ENCODE peak calls at places on chromosomes 6 and 20, in six cellular contexts. P, X, H, D, K and U are unnamed samples. For H3K36me3 and H3K4me1, the result is how much of the 10 kb centered on the place peaks cover.

GRCh38 chr6:136771306-136771705 is 21.0 kb downstream of the MAP3K5 start:
- DNase-seq in P (no peak), X (no peak), H (no peak), D (no peak), K (no peak), U (no peak)

GRCh38 chr6:112501705-112502104 is 154.6 kb downstream of the RFPL4B start:
- DNase-seq in P (no peak), X (no peak), H (peak), D (no peak), K (peak), U (no peak)

GRCh38 chr6:27188885-27189418 is 58.5 kb upstream of the PRSS16 start:
- DNase-seq in P (peak), X (no peak), H (peak), D (no peak), K (no peak), U (no peak)

GRCh38 chr20:60999256-60999655 is 252.8 kb upstream of the CDH4 start:
- DNase-seq in P (no peak), X (no peak), H (no peak), D (no peak), K (no peak), U (no peak)

GRCh38 chr20:53080969-53081871 is 109.1 kb downstream of the TSHZ2 start:
- DNase-seq in P (no peak), X (no peak), H (peak), D (peak), K (no peak), U (no peak)

GRCh38 chr6:29926081-29926794 is 16.1 kb upstream of the HLA-A start:
- DNase-seq in P (peak), X (no peak), H (peak), D (peak), K (no peak), U (no peak)

GRCh38 chr6:128841518-128841917 is 41.4 kb upstream of the LAMA2 start:
- DNase-seq in P (no peak), X (no peak), H (no peak), D (no peak), K (no peak), U (no peak)

GRCh38 chr6:27368202-27368601 is 20.4 kb upstream of the ZNF391 start:
- DNase-seq in P (no peak), X (no peak), H (no peak), D (no peak), K (no peak), U (no peak)

GRCh38 chr6:74044417-74045096 is 348.6 kb downstream of the CD109 start:
- DNase-seq in P (no peak), X (no peak), H (no peak), D (no peak), K (no peak), U (no peak)

GRCh38 chr6:30481213-30481964 is 7.9 kb upstream of the HLA-E start:
- DNase-seq in P (no peak), X (no peak), H (no peak), D (no peak), K (no peak), U (no peak)

GRCh38 chr6:17200395-17200794 is 80.8 kb upstream of the RBM24 start:
- DNase-seq in P (no peak), X (no peak), H (peak), D (no peak), K (no peak), U (no peak)

GRCh38 chr6:158645064-158646022 is 800 bp upstream of the DYNLT1 start:
- DNase-seq in P (no peak), X (no peak), H (no peak), D (no peak), K (no peak), U (peak)

GRCh38 chr6:30013296-30013922 is 47.7 kb upstream of the POLR1H start:
- DNase-seq in P (no peak), X (peak), H (no peak), D (no peak), K (peak), U (no peak)

GRCh38 chr20:62315773-62316172 is 13.0 kb downstream of the ADRM1 start:
- DNase-seq in P (no peak), X (no peak), H (no peak), D (no peak), K (no peak), U (no peak)

GRCh38 chr6:148990427-148990826 is 243.6 kb downstream of the UST start:
- DNase-seq in P (no peak), X (no peak), H (no peak), D (no peak), K (no peak), U (no peak)

GRCh38 chr6:98657764-98658163 is 176.6 kb upstream of the POU3F2 start:
- DNase-seq in P (no peak), X (no peak), H (peak), D (no peak), K (no peak), U (no peak)

GRCh38 chr20:2244523-2244922 is 51.3 kb upstream of the TGM3 start:
- DNase-seq in P (no peak), X (no peak), H (no peak), D (no peak), K (no peak), U (no peak)

GRCh38 chr20:51286758-51287157 is 255.8 kb downstream of the NFATC2 start:
- DNase-seq in P (no peak), X (no peak), H (no peak), D (no peak), K (no peak), U (no peak)

GRCh38 chr6:149761438-149761837 is 11.9 kb downstream of the PCMT1 start:
- DNase-seq in P (no peak), X (no peak), H (no peak), D (no peak), K (no peak), U (no peak)

GRCh38 chr6:7341989-7342742 is 29.2 kb upstream of the SSR1 start:
- DNase-seq in P (no peak), X (no peak), H (peak), D (no peak), K (no peak), U (no peak)

GRCh38 chr6:145704153-145704781 is 31.1 kb downstream of the EPM2A start:
- DNase-seq in P (no peak), X (no peak), H (peak), D (no peak), K (no peak), U (no peak)

GRCh38 chr6:11262231-11262630 is 29.8 kb upstream of the NEDD9 start:
- DNase-seq in P (no peak), X (no peak), H (no peak), D (no peak), K (no peak), U (no peak)

GRCh38 chr6:105884426-105884825 is 201.7 kb upstream of the PRDM1 start:
- DNase-seq in P (no peak), X (no peak), H (no peak), D (no peak), K (no peak), U (no peak)

GRCh38 chr20:62555642-62556420 is 80.0 kb upstream of the GATA5 start:
- DNase-seq in P (no peak), X (no peak), H (no peak), D (peak), K (no peak), U (no peak)

GRCh38 chr6:117481278-117481925 is 1.1 kb upstream of the DCBLD1 start:
- DNase-seq in P (no peak), X (no peak), H (peak), D (no peak), K (no peak), U (no peak)

GRCh38 chr20:57966609-57967008 is 256.8 kb upstream of the PMEPA1 start:
- DNase-seq in P (no peak), X (no peak), H (no peak), D (no peak), K (no peak), U (no peak)

GRCh38 chr6:122997541-122998150 is 1.6 kb downstream of the CLVS2 start:
- DNase-seq in P (no peak), X (no peak), H (no peak), D (no peak), K (no peak), U (no peak)

GRCh38 chr20:258963-259362 is 1.4 kb downstream of the DEFB132 start:
- DNase-seq in P (no peak), X (no peak), H (no peak), D (no peak), K (no peak), U (no peak)

GRCh38 chr20:14877616-14878015 is 540.2 kb upstream of the FLRT3 start:
- DNase-seq in P (no peak), X (no peak), H (no peak), D (no peak), K (no peak), U (no peak)

GRCh38 chr6:141677598-141678211 is 455.0 kb upstream of the GJE1 start:
- DNase-seq in P (no peak), X (no peak), H (peak), D (no peak), K (no peak), U (no peak)

GRCh38 chr20:1881240-1881835 is 13.9 kb upstream of the SIRPA start:
- DNase-seq in P (no peak), X (no peak), H (no peak), D (peak), K (peak), U (no peak)

GRCh38 chr6:34928695-34929094 is 39.6 kb downstream of the ANKS1A start:
- DNase-seq in P (no peak), X (no peak), H (no peak), D (no peak), K (no peak), U (no peak)

GRCh38 chr6:129606664-129607063 is 103.3 kb downstream of the ARHGAP18 start:
- DNase-seq in P (no peak), X (no peak), H (no peak), D (no peak), K (no peak), U (no peak)

GRCh38 chr6:170011233-170012142 is 260.1 kb downstream of the ERMARD start:
- DNase-seq in P (no peak), X (no peak), H (no peak), D (peak), K (peak), U (no peak)

GRCh38 chr6:62672989-62673388 is 387.0 kb upstream of the KHDRBS2 start:
- DNase-seq in P (no peak), X (no peak), H (no peak), D (no peak), K (no peak), U (no peak)

GRCh38 chr6:128569737-128570438 is 49.5 kb upstream of the PTPRK start:
- DNase-seq in P (no peak), X (no peak), H (peak), D (no peak), K (no peak), U (no peak)

GRCh38 chr20:13788167-13788834 is 3.5 kb downstream of the NDUFAF5 start:
- DNase-seq in P (no peak), X (no peak), H (peak), D (peak), K (no peak), U (no peak)

GRCh38 chr20:36951977-36952738 is 650 bp upstream of the SAMHD1 start:
- DNase-seq in P (no peak), X (no peak), H (no peak), D (no peak), K (no peak), U (no peak)

GRCh38 chr6:151389640-151390275 is 1.6 kb downstream of the ZBTB2 start:
- DNase-seq in P (peak), X (no peak), H (peak), D (no peak), K (peak), U (peak)

DNA sequence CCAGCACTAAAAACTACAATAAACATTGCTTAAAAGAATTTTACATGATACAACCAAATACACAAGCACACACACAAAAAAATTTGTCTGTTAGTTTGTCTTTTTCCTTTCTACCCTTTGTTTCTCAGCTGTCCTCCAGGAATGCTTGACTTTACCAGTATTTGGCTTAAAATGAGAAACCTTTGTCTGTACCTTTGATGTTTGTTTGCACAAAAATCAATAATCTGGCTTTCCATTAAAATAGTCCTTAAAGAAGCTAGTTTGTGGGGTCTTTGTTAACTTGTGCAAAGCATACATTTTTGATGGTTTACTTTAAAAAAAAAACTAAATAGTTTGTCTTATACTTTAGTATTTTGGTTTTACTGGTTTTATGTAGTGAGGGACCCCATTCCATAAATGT is 49.3 kb downstream of the RPRD1B start:
- DNase-seq in P (no peak), X (no peak), H (no peak), D (no peak), K (no peak), U (no peak)
- H3K36me3 ChIP-seq in P (under half), X (half or more), H (under half), D (under half), K (half or more), U (under half)

GRCh38 chr20:45813489-45813888 is 1.0 kb downstream of the UBE2C start:
- DNase-seq in P (no peak), X (no peak), H (no peak), D (no peak), K (no peak), U (no peak)

GRCh38 chr20:45812157-45813005 is at the start of gene UBE2C:
- DNase-seq in P (peak), X (peak), H (peak), D (peak), K (peak), U (peak)

GRCh38 chr20:45816951-45817651 is 4.7 kb downstream of the UBE2C start:
- DNase-seq in P (no peak), X (no peak), H (no peak), D (no peak), K (no peak), U (no peak)

GRCh38 chr20:45813006-45813340 is 529 bp downstream of the UBE2C start:
- DNase-seq in P (no peak), X (no peak), H (no peak), D (no peak), K (no peak), U (no peak)

DNA sequence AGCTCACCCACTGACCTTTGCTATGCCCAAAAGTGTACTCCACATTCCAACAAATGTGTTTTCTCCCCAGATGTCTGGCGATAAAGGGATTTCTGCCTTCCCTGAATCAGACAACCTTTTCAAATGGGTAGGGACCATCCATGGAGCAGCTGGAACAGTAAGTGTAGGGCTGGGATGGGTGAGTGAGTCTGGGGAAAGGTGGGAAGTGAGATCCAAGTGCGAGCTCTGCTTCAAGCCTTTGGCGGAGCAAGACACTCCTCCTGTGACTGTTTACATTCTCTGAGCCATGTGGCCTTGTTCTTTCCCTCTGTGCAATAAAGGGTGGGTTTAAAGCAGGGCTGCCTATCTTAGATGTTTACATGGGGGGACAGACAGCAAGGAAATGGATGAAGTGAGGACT is 1.9 kb downstream of the UBE2C start:
- DNase-seq in P (no peak), X (no peak), H (peak), D (no peak), K (no peak), U (no peak)
- H3K4me3 ChIP-seq in P (no peak), X (no peak), H (no peak), D (no peak), K (no peak), U (no peak)

GRCh38 chr6:32083812-32084768 is 25.0 kb downstream of the TNXB start:
- DNase-seq in P (no peak), X (no peak), H (no peak), D (no peak), K (no peak), U (no peak)

GRCh38 chr6:32082951-32083350 is 26.2 kb downstream of the TNXB start:
- DNase-seq in P (peak), X (no peak), H (no peak), D (no peak), K (peak), U (peak)

GRCh38 chr6:32081168-32081624 is 27.9 kb downstream of the TNXB start:
- DNase-seq in P (peak), X (no peak), H (no peak), D (no peak), K (peak), U (peak)

GRCh38 chr6:32079566-32080290 is 29.4 kb downstream of the TNXB start:
- DNase-seq in P (no peak), X (no peak), H (no peak), D (no peak), K (no peak), U (no peak)

DNA sequence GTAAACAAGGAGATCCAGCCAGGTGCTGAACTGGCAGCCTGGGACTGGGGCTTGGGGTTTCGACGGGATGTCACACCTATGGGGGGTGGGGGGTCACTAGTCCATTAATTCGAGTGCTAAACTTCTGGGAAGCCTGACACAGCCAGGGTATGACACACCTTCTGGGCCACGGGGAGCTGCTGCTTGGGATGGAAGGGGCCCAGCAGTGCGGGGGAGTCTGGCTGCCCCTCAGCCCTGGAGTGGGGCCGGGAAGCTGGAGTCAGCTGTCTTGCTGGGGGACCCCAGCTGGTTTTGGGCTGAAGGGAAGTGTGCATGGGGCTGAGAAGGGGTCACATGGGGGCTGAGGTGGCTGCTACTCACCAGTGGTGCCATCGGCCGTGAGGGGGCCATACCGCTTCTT is 27.5 kb downstream of the TNXB start:
- DNase-seq in P (peak), X (no peak), H (no peak), D (no peak), K (no peak), U (no peak)
- H3K4me1 ChIP-seq in P (under half), X (under half), H (under half), D (under half), K (under half), U (under half)

GRCh38 chr6:24719125-24719931 is at the start of gene C6orf62:
- DNase-seq in P (no peak), X (peak), H (peak), D (no peak), K (no peak), U (no peak)
- H3K36me3 ChIP-seq in P (under half), X (under half), H (under half), D (under half), K (under half), U (under half)

GRCh38 chr6:36244641-36245280 is 25.1 kb upstream of the PNPLA1 start:
- DNase-seq in P (no peak), X (no peak), H (no peak), D (no peak), K (no peak), U (no peak)

GRCh38 chr6:36241728-36242127 is 28.1 kb upstream of the PNPLA1 start:
- DNase-seq in P (no peak), X (no peak), H (no peak), D (no peak), K (no peak), U (no peak)

GRCh38 chr6:36239710-36240256 is 30.1 kb upstream of the PNPLA1 start:
- DNase-seq in P (no peak), X (no peak), H (no peak), D (no peak), K (no peak), U (peak)

GRCh38 chr6:36243562-36244212 is 26.2 kb upstream of the PNPLA1 start:
- DNase-seq in P (no peak), X (no peak), H (no peak), D (no peak), K (no peak), U (peak)

DNA sequence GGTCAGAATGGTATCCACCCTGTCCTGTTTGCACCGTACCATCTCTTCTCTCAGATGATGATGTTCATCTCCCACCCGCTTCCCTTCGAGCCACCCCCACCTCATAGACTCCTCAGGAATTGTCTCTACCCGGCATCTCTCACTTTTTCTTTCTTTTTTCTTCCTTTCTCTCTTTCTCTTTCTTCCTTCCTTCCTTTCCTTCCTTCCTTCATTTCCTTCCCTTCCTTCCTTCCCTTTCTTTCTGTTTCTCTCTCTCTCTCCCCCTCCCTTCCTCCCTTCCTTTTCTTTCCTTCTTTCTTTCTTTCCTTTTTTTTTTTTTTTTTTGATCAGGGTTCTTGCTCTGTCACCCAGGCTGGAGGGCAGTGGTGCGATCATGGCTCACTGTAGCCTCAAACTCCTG is 27.7 kb upstream of the PNPLA1 start:
- DNase-seq in P (no peak), X (no peak), H (no peak), D (no peak), K (no peak), U (no peak)
- H3K4me3 ChIP-seq in P (no peak), X (no peak), H (no peak), D (no peak), K (no peak), U (no peak)

GRCh38 chr6:37865534-37865933 is 46.0 kb downstream of the ZFAND3 start:
- DNase-seq in P (no peak), X (no peak), H (no peak), D (no peak), K (no peak), U (no peak)

GRCh38 chr6:37866590-37867507 is 47.3 kb downstream of the ZFAND3 start:
- DNase-seq in P (no peak), X (no peak), H (no peak), D (no peak), K (no peak), U (no peak)

GRCh38 chr6:37862992-37863391 is 43.5 kb downstream of the ZFAND3 start:
- DNase-seq in P (no peak), X (no peak), H (no peak), D (no peak), K (no peak), U (no peak)

GRCh38 chr6:37862415-37862814 is 42.9 kb downstream of the ZFAND3 start:
- DNase-seq in P (no peak), X (no peak), H (no peak), D (no peak), K (no peak), U (no peak)

GRCh38 chr6:37864250-37864649 is 44.7 kb downstream of the ZFAND3 start:
- DNase-seq in P (no peak), X (no peak), H (no peak), D (no peak), K (no peak), U (no peak)
- H3K4me1 ChIP-seq in P (half or more), X (under half), H (under half), D (under half), K (under half), U (under half)